ENCODE peak calls at places on chromosomes 11 and 22, in ten cellular contexts. One of them, this sample, is unnamed.

GRCh38 chr11:132858203-132858602 is 674.1 kb downstream of the OPCML start:
- DNase-seq in psoas muscle: no peak
- DNase-seq in RWPE1: no peak
- DNase-seq in stimulated activated CD4-positive, alpha-beta T cell treated with anti-CD3 and anti-CD28 coated beads, Interleukin-15, amount 100 ng/mL, for 48 hours: no peak
- DNase-seq in RPMI8226: no peak
- DNase-seq in tibial artery: no peak
- DNase-seq in thyroid gland: no peak
- DNase-seq in SJSA1: no peak
- DNase-seq in cerebellum: peak
- DNase-seq in GM23338: peak
- DNase-seq in this sample: no peak

GRCh38 chr11:44949160-44950035 is 1.3 kb downstream of the TP53I11 start:
- DNase-seq in psoas muscle: no peak
- DNase-seq in RWPE1: no peak
- DNase-seq in stimulated activated CD4-positive, alpha-beta T cell treated with anti-CD3 and anti-CD28 coated beads, Interleukin-15, amount 100 ng/mL, for 48 hours: no peak
- DNase-seq in RPMI8226: no peak
- DNase-seq in tibial artery: no peak
- DNase-seq in thyroid gland: peak
- DNase-seq in SJSA1: peak
- DNase-seq in cerebellum: no peak
- DNase-seq in GM23338: peak
- DNase-seq in this sample: peak

GRCh38 chr11:85844439-85845051 is 10.6 kb upstream of the CCDC83 start:
- DNase-seq in psoas muscle: no peak
- DNase-seq in RWPE1: peak
- DNase-seq in stimulated activated CD4-positive, alpha-beta T cell treated with anti-CD3 and anti-CD28 coated beads, Interleukin-15, amount 100 ng/mL, for 48 hours: no peak
- DNase-seq in RPMI8226: no peak
- DNase-seq in tibial artery: no peak
- DNase-seq in thyroid gland: no peak
- DNase-seq in SJSA1: no peak
- DNase-seq in cerebellum: no peak
- DNase-seq in GM23338: no peak
- DNase-seq in this sample: no peak

GRCh38 chr11:69217276-69218105 is 61.8 kb downstream of the SMIM38 start:
- DNase-seq in psoas muscle: no peak
- DNase-seq in RWPE1: no peak
- DNase-seq in stimulated activated CD4-positive, alpha-beta T cell treated with anti-CD3 and anti-CD28 coated beads, Interleukin-15, amount 100 ng/mL, for 48 hours: no peak
- DNase-seq in RPMI8226: no peak
- DNase-seq in tibial artery: no peak
- DNase-seq in thyroid gland: no peak
- DNase-seq in SJSA1: no peak
- DNase-seq in cerebellum: peak
- DNase-seq in GM23338: no peak
- DNase-seq in this sample: no peak

GRCh38 chr11:118792642-118793124 is 1.7 kb upstream of the DDX6 start:
- DNase-seq in psoas muscle: peak
- DNase-seq in RWPE1: peak
- DNase-seq in stimulated activated CD4-positive, alpha-beta T cell treated with anti-CD3 and anti-CD28 coated beads, Interleukin-15, amount 100 ng/mL, for 48 hours: peak
- DNase-seq in RPMI8226: no peak
- DNase-seq in tibial artery: peak
- DNase-seq in thyroid gland: peak
- DNase-seq in SJSA1: peak
- DNase-seq in cerebellum: peak
- DNase-seq in GM23338: peak
- DNase-seq in this sample: peak

GRCh38 chr11:2401436-2401984 is 960 bp downstream of the TSSC4 start:
- DNase-seq in psoas muscle: no peak
- DNase-seq in RWPE1: no peak
- DNase-seq in stimulated activated CD4-positive, alpha-beta T cell treated with anti-CD3 and anti-CD28 coated beads, Interleukin-15, amount 100 ng/mL, for 48 hours: no peak
- DNase-seq in RPMI8226: no peak
- DNase-seq in tibial artery: no peak
- DNase-seq in thyroid gland: no peak
- DNase-seq in SJSA1: no peak
- DNase-seq in cerebellum: no peak
- DNase-seq in GM23338: no peak
- DNase-seq in this sample: no peak

GRCh38 chr22:20566420-20567260 is 59.2 kb downstream of the MED15 start:
- DNase-seq in psoas muscle: no peak
- DNase-seq in RWPE1: peak
- DNase-seq in stimulated activated CD4-positive, alpha-beta T cell treated with anti-CD3 and anti-CD28 coated beads, Interleukin-15, amount 100 ng/mL, for 48 hours: peak
- DNase-seq in RPMI8226: no peak
- DNase-seq in tibial artery: no peak
- DNase-seq in thyroid gland: peak
- DNase-seq in SJSA1: no peak
- DNase-seq in cerebellum: no peak
- DNase-seq in GM23338: no peak
- DNase-seq in this sample: no peak

GRCh38 chr11:8192016-8192895 is 23.4 kb upstream of the RIC3 start:
- DNase-seq in psoas muscle: peak
- DNase-seq in RWPE1: peak
- DNase-seq in stimulated activated CD4-positive, alpha-beta T cell treated with anti-CD3 and anti-CD28 coated beads, Interleukin-15, amount 100 ng/mL, for 48 hours: no peak
- DNase-seq in RPMI8226: peak
- DNase-seq in tibial artery: no peak
- DNase-seq in thyroid gland: peak
- DNase-seq in SJSA1: peak
- DNase-seq in cerebellum: peak
- DNase-seq in GM23338: peak
- DNase-seq in this sample: peak

GRCh38 chr11:102603091-102603490 is 22.0 kb downstream of the MMP20 start:
- DNase-seq in psoas muscle: no peak
- DNase-seq in RWPE1: no peak
- DNase-seq in stimulated activated CD4-positive, alpha-beta T cell treated with anti-CD3 and anti-CD28 coated beads, Interleukin-15, amount 100 ng/mL, for 48 hours: no peak
- DNase-seq in RPMI8226: no peak
- DNase-seq in tibial artery: no peak
- DNase-seq in thyroid gland: no peak
- DNase-seq in SJSA1: peak
- DNase-seq in cerebellum: peak
- DNase-seq in GM23338: no peak
- DNase-seq in this sample: no peak

GRCh38 chr22:46272762-46273431 is 5.1 kb downstream of the TTC38 start:
- DNase-seq in psoas muscle: no peak
- DNase-seq in RWPE1: no peak
- DNase-seq in stimulated activated CD4-positive, alpha-beta T cell treated with anti-CD3 and anti-CD28 coated beads, Interleukin-15, amount 100 ng/mL, for 48 hours: no peak
- DNase-seq in RPMI8226: no peak
- DNase-seq in tibial artery: peak
- DNase-seq in thyroid gland: no peak
- DNase-seq in SJSA1: no peak
- DNase-seq in cerebellum: no peak
- DNase-seq in GM23338: no peak
- DNase-seq in this sample: no peak

GRCh38 chr11:68014157-68014965 is 4.2 kb downstream of the ALDH3B1 start:
- DNase-seq in psoas muscle: peak
- DNase-seq in RWPE1: peak
- DNase-seq in stimulated activated CD4-positive, alpha-beta T cell treated with anti-CD3 and anti-CD28 coated beads, Interleukin-15, amount 100 ng/mL, for 48 hours: no peak
- DNase-seq in RPMI8226: peak
- DNase-seq in tibial artery: peak
- DNase-seq in thyroid gland: peak
- DNase-seq in SJSA1: peak
- DNase-seq in cerebellum: no peak
- DNase-seq in GM23338: no peak
- DNase-seq in this sample: no peak

This sample was measured in activated naive CD8-positive, alpha-beta T cell treated with anti-CD3 and anti-CD28 coated beads, Interleukin-2, amount 50 U/mL, for 24 hours.